ENCODE peak calls at places on chromosomes 6 and 20, in nine cellular contexts. X is cardiac muscle cell, Z is AG04450, U is left lung, M is stomach, D is breast epithelium, F is left ventricle myocardium inferior, H is HepG2, K is right lobe of liver. N is an unnamed sample. For H3K27me3, the result is how much of the 10 kb centered on the place peaks cover.

GRCh38 chr20:35264755-35265154 is 13.2 kb downstream of the MMP24OS start:
- DNase-seq in X (no peak), Z (no peak), U (no peak), M (no peak), D (no peak), F (no peak), H (peak), K (peak), N (no peak)

GRCh38 chr6:25296980-25297379 is 17.8 kb downstream of the CARMIL1 start:
- DNase-seq in X (peak), Z (no peak), U (no peak), M (no peak), D (no peak), F (peak), H (no peak), K (no peak), N (no peak)

GRCh38 chr6:31204751-31205145 is 34.3 kb upstream of the POU5F1 start:
- DNase-seq in X (no peak), Z (no peak), U (no peak), M (no peak), D (no peak), F (no peak), H (no peak), K (no peak), N (no peak)

GRCh38 chr6:88565836-88566235 is 397.6 kb downstream of the RNGTT start:
- DNase-seq in X (no peak), Z (no peak), U (no peak), M (no peak), D (no peak), F (no peak), H (no peak), K (no peak), N (no peak)

GRCh38 chr6:143840595-143840994 is 2.5 kb upstream of the LTV1 start:
- DNase-seq in X (no peak), Z (no peak), U (no peak), M (no peak), D (no peak), F (no peak), H (no peak), K (no peak), N (no peak)

GRCh38 chr6:46098678-46099077 is 31.1 kb upstream of the ENPP4 start:
- DNase-seq in X (peak), Z (no peak), U (peak), M (peak), D (peak), F (peak), H (peak), K (peak), N (no peak)

GRCh38 chr6:141195251-141195832 is 937.4 kb upstream of the GJE1 start:
- DNase-seq in X (no peak), Z (no peak), U (no peak), M (no peak), D (no peak), F (no peak), H (peak), K (no peak), N (no peak)

GRCh38 chr6:74657033-74657432 is 548.8 kb downstream of the COL12A1 start:
- DNase-seq in X (no peak), Z (no peak), U (no peak), M (no peak), D (no peak), F (no peak), H (no peak), K (no peak), N (no peak)

GRCh38 chr6:131058236-131058635 is 4.8 kb downstream of the EPB41L2 start:
- DNase-seq in X (no peak), Z (no peak), U (no peak), M (no peak), D (no peak), F (no peak), H (no peak), K (no peak), N (no peak)

GRCh38 chr20:4633780-4634179 is 87.9 kb upstream of the PRND start:
- DNase-seq in X (peak), Z (peak), U (no peak), M (no peak), D (no peak), F (no peak), H (no peak), K (no peak), N (no peak)

GRCh38 chr20:36214684-36215256 is 21.5 kb upstream of the AAR2 start:
- DNase-seq in X (peak), Z (peak), U (no peak), M (no peak), D (no peak), F (no peak), H (peak), K (no peak), N (no peak)

GRCh38 chr6:25601797-25602679 is 50.0 kb upstream of the SCGN start:
- DNase-seq in X (peak), Z (peak), U (no peak), M (no peak), D (no peak), F (no peak), H (peak), K (no peak), N (no peak)

GRCh38 chr6:93784794-93785757 is 365.7 kb upstream of the EPHA7 start:
- DNase-seq in X (peak), Z (no peak), U (no peak), M (no peak), D (no peak), F (no peak), H (no peak), K (no peak), N (no peak)

GRCh38 chr6:122692175-122692598 is 82.0 kb downstream of the PKIB start:
- DNase-seq in X (no peak), Z (no peak), U (no peak), M (no peak), D (peak), F (no peak), H (no peak), K (no peak), N (no peak)

GRCh38 chr6:21594427-21595264 is 1.1 kb downstream of the SOX4 start:
- DNase-seq in X (peak), Z (no peak), U (peak), M (peak), D (peak), F (peak), H (peak), K (peak), N (peak)

GRCh38 chr6:89368107-89368506 is 15.6 kb upstream of the UBE2J1 start:
- DNase-seq in X (peak), Z (no peak), U (no peak), M (peak), D (no peak), F (peak), H (peak), K (no peak), N (no peak)

GRCh38 chr20:61953037-61953788 is 112.5 kb downstream of the TAF4 start:
- DNase-seq in X (no peak), Z (no peak), U (peak), M (no peak), D (peak), F (no peak), H (no peak), K (no peak), N (no peak)

GRCh38 chr20:36969478-36970186 is 18.1 kb upstream of the SAMHD1 start:
- DNase-seq in X (no peak), Z (no peak), U (no peak), M (no peak), D (no peak), F (no peak), H (peak), K (no peak), N (no peak)

GRCh38 chr6:158061709-158062461 is 80.2 kb downstream of the SYNJ2 start:
- DNase-seq in X (peak), Z (no peak), U (no peak), M (no peak), D (no peak), F (peak), H (no peak), K (no peak), N (no peak)

GRCh38 chr6:119727504-119728219 is 378.1 kb upstream of the MAN1A1 start:
- DNase-seq in X (no peak), Z (no peak), U (peak), M (peak), D (no peak), F (no peak), H (peak), K (peak), N (no peak)

GRCh38 chr6:81655696-81656095 is 96.8 kb downstream of the TENT5A start:
- DNase-seq in X (no peak), Z (no peak), U (no peak), M (no peak), D (no peak), F (no peak), H (no peak), K (no peak), N (no peak)

GRCh38 chr6:155247618-155248017 is 16.2 kb upstream of the CLDN20 start:
- DNase-seq in X (no peak), Z (peak), U (no peak), M (no peak), D (no peak), F (no peak), H (no peak), K (no peak), N (no peak)

GRCh38 chr20:63452341-63453028 is 20.0 kb downstream of the KCNQ2 start:
- DNase-seq in X (no peak), Z (no peak), U (no peak), M (no peak), D (no peak), F (no peak), H (no peak), K (no peak), N (no peak)

GRCh38 chr6:130215526-130215925 is 7.2 kb downstream of the SAMD3 start:
- DNase-seq in X (no peak), Z (no peak), U (no peak), M (no peak), D (no peak), F (no peak), H (no peak), K (no peak), N (no peak)

GRCh38 chr6:149140137-149140909 is 177.2 kb upstream of the TAB2 start:
- DNase-seq in X (peak), Z (no peak), U (peak), M (no peak), D (no peak), F (no peak), H (no peak), K (no peak), N (peak)

GRCh38 chr6:106186714-106187113 is 100.6 kb downstream of the PRDM1 start:
- DNase-seq in X (no peak), Z (no peak), U (no peak), M (no peak), D (no peak), F (no peak), H (no peak), K (no peak), N (no peak)

GRCh38 chr6:33000053-33000452 is 9.3 kb downstream of the HLA-DOA start:
- DNase-seq in X (no peak), Z (no peak), U (no peak), M (peak), D (no peak), F (no peak), H (peak), K (no peak), N (no peak)

GRCh38 chr6:32082951-32083350 is 26.2 kb downstream of the TNXB start:
- DNase-seq in X (peak), Z (no peak), U (no peak), M (no peak), D (no peak), F (peak), H (no peak), K (no peak), N (no peak)

GRCh38 chr20:17226410-17227198 is at the start of gene PCSK2:
- DNase-seq in X (peak), Z (peak), U (peak), M (peak), D (no peak), F (peak), H (no peak), K (peak), N (no peak)

GRCh38 chr6:10759312-10759839 is 11.8 kb downstream of the TMEM14B start:
- DNase-seq in X (peak), Z (peak), U (no peak), M (no peak), D (no peak), F (no peak), H (peak), K (no peak), N (no peak)

GRCh38 chr20:47821481-47822100 is 36.3 kb upstream of the SULF2 start:
- DNase-seq in X (no peak), Z (no peak), U (no peak), M (no peak), D (no peak), F (no peak), H (no peak), K (no peak), N (no peak)

GRCh38 chr6:10685092-10685769 is 9.2 kb downstream of the C6orf52 start:
- DNase-seq in X (no peak), Z (no peak), U (no peak), M (no peak), D (no peak), F (no peak), H (no peak), K (no peak), N (no peak)

GRCh38 chr6:10411131-10411914 is 3.6 kb downstream of the TFAP2A start:
- DNase-seq in X (no peak), Z (no peak), U (no peak), M (no peak), D (no peak), F (no peak), H (no peak), K (no peak), N (no peak)

GRCh38 chr6:52388790-52389189 is 26.8 kb downstream of the PAQR8 start:
- DNase-seq in X (no peak), Z (no peak), U (no peak), M (no peak), D (no peak), F (no peak), H (no peak), K (no peak), N (no peak)

GRCh38 chr6:63458480-63459115 is 113.7 kb upstream of the LOC128125822 start:
- DNase-seq in X (no peak), Z (no peak), U (no peak), M (no peak), D (no peak), F (no peak), H (peak), K (no peak), N (no peak)

GRCh38 chr6:139996253-139996834 is 621.9 kb upstream of the CITED2 start:
- DNase-seq in X (no peak), Z (no peak), U (no peak), M (no peak), D (no peak), F (no peak), H (peak), K (no peak), N (no peak)

GRCh38 chr6:23414204-23414501 is 711.9 kb upstream of the NRSN1 start:
- DNase-seq in X (peak), Z (peak), U (no peak), M (no peak), D (no peak), F (no peak), H (no peak), K (no peak), N (peak)

DNA sequence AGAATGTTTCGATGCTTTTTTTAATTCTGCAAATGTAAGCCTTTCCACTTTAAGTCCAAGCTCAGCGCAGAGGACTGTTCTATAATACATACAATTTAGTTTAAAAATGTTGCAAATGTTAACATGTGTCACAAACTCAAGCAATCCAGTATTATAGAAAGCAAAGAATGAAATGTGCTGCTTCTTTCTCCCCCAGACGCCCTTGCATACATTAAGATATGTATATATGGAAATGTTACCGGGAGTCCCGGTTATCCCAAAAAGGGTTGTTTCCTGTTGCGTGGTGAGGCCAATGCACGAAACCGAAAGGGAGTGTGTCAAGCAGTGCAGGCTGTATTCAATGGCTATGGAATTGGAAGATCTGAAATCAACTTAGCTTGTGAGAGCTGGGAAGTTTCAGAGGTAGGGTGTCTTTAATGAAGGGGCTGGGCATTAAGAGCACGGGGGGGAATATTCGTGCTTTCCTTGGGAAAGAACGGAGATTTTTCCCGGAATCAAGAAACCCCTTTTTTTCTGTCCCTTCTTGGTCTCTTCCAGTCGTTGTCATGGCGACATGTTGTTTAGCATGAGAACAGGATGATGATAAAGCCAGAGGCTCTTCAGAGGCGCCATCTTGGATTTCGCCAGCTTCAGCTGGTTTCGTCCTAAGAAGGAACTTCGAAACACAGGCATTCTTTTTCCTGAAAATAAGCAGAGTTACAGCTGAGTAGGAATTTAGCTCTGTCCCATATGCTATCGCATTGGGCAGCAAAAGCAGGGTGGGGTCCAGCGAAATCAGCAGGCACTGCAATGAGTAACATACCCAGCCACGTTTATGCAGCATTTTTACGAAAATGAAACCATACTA is 10.1 kb upstream of the NQO2 start:
- DNase-seq in X (peak), Z (peak), U (no peak), M (peak), D (peak), F (peak), H (peak), K (peak), N (peak)
- TF ChIP-seq CTCF in X (no peak), Z (no peak), U (no peak), M (no peak), D (no peak), F (no peak), H (no peak), K (no peak), N (no peak)

GRCh38 chr20:14413835-14414234 is 76.4 kb upstream of the FLRT3 start:
- DNase-seq in X (no peak), Z (no peak), U (no peak), M (no peak), D (no peak), F (no peak), H (no peak), K (no peak), N (no peak)
- H3K4me3 ChIP-seq in X (no peak), Z (no peak), U (no peak), M (no peak), D (no peak), F (no peak), H (no peak), K (no peak), N (no peak)

GRCh38 chr6:44701038-44701636 is 313.6 kb downstream of the CDC5L start:
- DNase-seq in X (no peak), Z (no peak), U (no peak), M (no peak), D (no peak), F (no peak), H (peak), K (no peak), N (no peak)
- H3K27me3 ChIP-seq in X (under half), Z (under half), U (under half), M (under half), D (under half), F (under half), H (under half), K (under half), N (under half)

GRCh38 chr20:1360094-1360493 is 31.2 kb upstream of the SDCBP2 start:
- DNase-seq in X (no peak), Z (no peak), U (no peak), M (no peak), D (no peak), F (no peak), H (no peak), K (no peak), N (no peak)
- TF ChIP-seq CTCF in X (no peak), Z (peak), U (no peak), M (no peak), D (no peak), F (no peak), H (no peak), K (no peak), N (no peak)

N was measured in GM06990.